ENCODE peak calls at places on chromosomes 16 and 17, in four cellular contexts. Z, C, G and N are unnamed samples.

GRCh38 chr16:81616321-81617020 is 162.6 kb upstream of the PLCG2 start:
- DNase-seq in C (peak; percentile 71), Z (peak; percentile 64), G (peak; percentile 81), N (no peak)

GRCh38 chr16:48232459-48233040 is 11.6 kb upstream of the LONP2 start:
- DNase-seq in Z (no peak), C (no peak), G (no peak), N (no peak)

GRCh38 chr16:49952386-49952785 is 72.6 kb upstream of the CNEP1R1 start:
- DNase-seq in Z (no peak), G (no peak), C (no peak), N (no peak)

GRCh38 chr16:48537909-48538745 is 71.9 kb downstream of the N4BP1 start:
- DNase-seq in G (peak; percentile 76), C (peak; percentile 34), Z (peak; percentile 38), N (no peak)

GRCh38 chr17:78241277-78242023 is 10.0 kb downstream of the TMEM235 start:
- DNase-seq in G (no peak), C (no peak), Z (peak; percentile 87), N (no peak)

GRCh38 chr16:68003031-68003430 is 3.7 kb upstream of the DPEP2 start:
- DNase-seq in C (no peak), Z (no peak), G (no peak), N (no peak)

GRCh38 chr16:81639931-81640680 is 139.0 kb upstream of the PLCG2 start:
- DNase-seq in G (no peak), Z (no peak), C (no peak), N (no peak)

GRCh38 chr17:74148446-74148845 is 55.0 kb upstream of the RPL38 start:
- DNase-seq in G (no peak), Z (no peak), C (no peak), N (no peak)

GRCh38 chr17:61966201-61966600 is 38.4 kb upstream of the INTS2 start:
- DNase-seq in G (no peak), Z (no peak), C (no peak), N (no peak)